ENCODE peak calls at places on chromosomes 12 and 14, in four cellular contexts. J is suprapubic skin, U is tibial nerve, G is A549. F is an unnamed sample.

GRCh38 chr14:59265808-59266207 is 77.3 kb downstream of the DAAM1 start:
- DNase-seq in J (no peak), U (no peak), G (no peak), F (no peak)

GRCh38 chr12:52230364-52231281 is 2.4 kb upstream of the KRT7 start:
- DNase-seq in J (peak; percentile 51), U (no peak), G (no peak), F (peak; percentile 52)

GRCh38 chr12:118536306-118536900 is 160.0 kb downstream of the SUDS3 start:
- DNase-seq in J (no peak), U (no peak), G (no peak), F (no peak)

GRCh38 chr14:89673499-89674225 is 256.6 kb upstream of the FOXN3 start:
- DNase-seq in J (no peak), U (no peak), G (no peak), F (no peak)

GRCh38 chr12:45774508-45775162 is 45.1 kb downstream of the ARID2 start:
- DNase-seq in J (no peak), U (no peak), G (no peak), F (no peak)

GRCh38 chr12:121968880-121969279 is 50.5 kb downstream of the CFAP251 start:
- DNase-seq in J (no peak), U (peak; percentile 11), G (no peak), F (no peak)

GRCh38 chr14:60161176-60162107 is 3.8 kb downstream of the DHRS7 start:
- DNase-seq in J (peak; percentile 66), U (peak; percentile 41), G (no peak), F (peak; percentile 73)

GRCh38 chr14:76710093-76711010 is 50.9 kb upstream of the VASH1 start:
- DNase-seq in J (no peak), U (peak; percentile 46), G (peak; percentile 44), F (no peak)

GRCh38 chr12:128052341-128052740 is 214.6 kb upstream of the TMEM132C start:
- DNase-seq in J (no peak), U (no peak), G (no peak), F (no peak)

GRCh38 chr14:20820063-20820904 is 17.6 kb upstream of the RNASE1 start:
- DNase-seq in J (no peak), U (no peak), G (no peak), F (no peak)

GRCh38 chr12:102069707-102070106 is 7.9 kb upstream of the WASHC3 start:
- DNase-seq in J (no peak), U (no peak), G (no peak), F (no peak)

GRCh38 chr12:8037947-8038346 is 5.4 kb downstream of the FOXJ2 start:
- DNase-seq in J (no peak), U (no peak), G (no peak), F (no peak)

GRCh38 chr12:56159482-56160105 is 1.4 kb downstream of the MYL6 start:
- DNase-seq in J (no peak), U (no peak), G (no peak), F (no peak)
- TF ChIP-seq POLR2A in J (no peak), U (no peak), G (no peak), F (no peak)

DNA sequence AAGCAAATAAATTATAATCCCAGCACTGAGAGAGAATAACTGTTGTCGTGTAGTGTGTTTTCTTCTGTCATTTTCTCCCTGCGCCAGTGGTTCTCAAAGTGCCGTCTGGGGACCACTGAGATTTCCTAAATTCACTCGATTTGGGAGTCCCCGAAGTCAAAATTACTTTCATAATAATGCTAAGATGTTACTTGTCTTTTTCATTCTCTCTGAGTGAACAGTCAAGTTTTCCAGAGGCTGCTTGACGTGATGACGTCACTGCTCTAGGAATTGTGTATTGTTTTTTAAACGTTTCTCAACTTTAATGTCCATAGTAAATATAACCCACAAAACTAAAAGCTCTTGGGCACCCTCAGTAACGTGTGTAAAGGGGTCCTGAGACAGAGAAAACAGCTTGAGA is 796 bp upstream of the POP5 start:
- DNase-seq in J (no peak), U (no peak), G (no peak), F (no peak)
- TF ChIP-seq EP300 in J (no peak), U (no peak), G (no peak), F (no peak)

GRCh38 chr12:123363743-123364531 is 710 bp downstream of the SBNO1 start:
- DNase-seq in J (peak; percentile 77), U (peak; percentile 5), G (peak; percentile 65), F (peak; percentile 69)

GRCh38 chr12:123367511-123367910 is 2.9 kb upstream of the SBNO1 start:
- DNase-seq in J (no peak), U (no peak), G (no peak), F (peak; percentile 11)

GRCh38 chr12:123363385-123363742 is 1.3 kb downstream of the SBNO1 start:
- DNase-seq in J (no peak), U (no peak), G (peak; percentile 23), F (no peak)

GRCh38 chr12:123365141-123365917 is 682 bp upstream of the SBNO1 start:
- DNase-seq in J (peak; percentile 99), U (peak; percentile 95), G (peak; percentile 99), F (peak; percentile 100)

GRCh38 chr12:123364532-123365140 is at the start of gene SBNO1:
- DNase-seq in J (peak; percentile 96), U (peak; percentile 88), G (peak; percentile 83), F (peak; percentile 97)
- TF ChIP-seq POLR2A in J (no peak), U (peak; percentile 32), G (peak; percentile 86), F (peak; percentile 60)

DNA sequence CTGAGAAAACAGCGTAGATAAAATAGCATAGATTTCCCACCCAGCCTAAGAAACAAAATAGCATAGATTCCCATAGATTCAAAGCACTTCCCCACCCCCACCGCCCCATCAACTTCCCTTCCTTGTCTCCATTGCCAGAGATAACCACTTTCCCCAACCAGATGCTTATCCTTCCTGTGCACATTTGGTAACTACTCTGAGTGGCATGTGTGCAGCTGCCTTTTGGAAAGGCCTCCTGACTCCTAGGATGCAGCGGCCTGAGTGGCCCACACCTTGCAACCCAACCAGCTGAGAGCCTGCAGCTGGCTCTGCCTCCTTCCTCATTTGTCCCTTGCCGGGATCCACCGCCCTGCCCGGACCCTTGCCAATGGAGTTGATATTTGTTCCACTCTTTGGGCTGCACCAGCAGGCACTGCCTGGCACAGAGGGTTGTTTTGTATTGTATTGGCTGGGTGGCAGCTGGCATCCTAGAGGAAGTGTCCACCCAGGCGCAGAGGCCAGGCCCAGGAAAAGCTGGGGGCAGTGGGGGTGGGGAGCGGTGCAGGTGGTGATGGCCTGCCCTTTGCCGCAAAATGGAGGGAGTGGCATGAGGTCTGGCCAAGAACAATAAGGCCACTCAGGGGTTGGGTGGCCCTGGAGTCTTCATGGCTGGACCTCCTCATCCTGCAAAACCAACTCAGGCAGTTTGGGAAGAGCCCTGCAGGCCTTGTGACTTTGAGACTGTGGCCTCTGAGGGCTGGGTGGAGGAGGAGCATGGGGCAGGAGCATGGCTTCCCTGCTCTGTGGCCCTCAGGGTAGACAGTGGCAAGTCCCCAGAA is 4.9 kb downstream of the SLC48A1 start:
- DNase-seq in J (no peak), U (no peak), G (no peak), F (peak; percentile 80)
- TF ChIP-seq EP300 in J (no peak), U (no peak), G (no peak), F (no peak)